ENCODE peak calls at places on chromosome 7, in nine cellular contexts. Y is MM.1S, A is spleen, I is foreskin keratinocyte, X is AG04450, N is Peyer's patch, O is neural progenitor cell, L is heart right ventricle, U is adrenal gland. Q is an unnamed sample.
A peak's percentile ranks its signal among the peaks of the same experiment; 100 is the strongest.

GRCh38 chr7:108308276-108308675 is 148.0 kb downstream of the NRCAM start:
- DNase-seq in Y (no peak), A (no peak), I (no peak), X (no peak), N (no peak), O (no peak), L (no peak), U (no peak), Q (no peak)

GRCh38 chr7:104621332-104621731 is 292.9 kb downstream of the LHFPL3 start:
- DNase-seq in Y (no peak), A (no peak), I (no peak), X (no peak), N (no peak), O (no peak), L (no peak), U (no peak), Q (no peak)

GRCh38 chr7:6589829-6590644 is at the start of gene INTS15:
- DNase-seq in Y (peak; percentile 86), A (peak; percentile 96), I (peak; percentile 52), X (peak; percentile 39), N (peak; percentile 88), O (peak; percentile 94), L (peak; percentile 78), U (peak; percentile 84), Q (no peak)

GRCh38 chr7:157268540-157268939 is 68.3 kb upstream of the DNAJB6 start:
- DNase-seq in Y (no peak), A (no peak), I (no peak), X (no peak), N (no peak), O (no peak), L (no peak), U (no peak), Q (no peak)

GRCh38 chr7:73341877-73342276 is 13.9 kb downstream of the FKBP6 start:
- DNase-seq in Y (no peak), A (peak; percentile 11), I (peak; percentile 49), X (peak; percentile 68), N (no peak), O (no peak), L (no peak), U (no peak), Q (no peak)

GRCh38 chr7:158401295-158401694 is 186.3 kb downstream of the PTPRN2 start:
- DNase-seq in Y (no peak), A (peak; percentile 55), I (no peak), X (no peak), N (no peak), O (no peak), L (no peak), U (no peak), Q (no peak)

GRCh38 chr7:134693256-134693655 is 46.6 kb downstream of the BPGM start:
- DNase-seq in Y (no peak), A (no peak), I (peak; percentile 93), X (peak; percentile 71), N (no peak), O (no peak), L (no peak), U (no peak), Q (peak; percentile 84)

GRCh38 chr7:82050134-82050533 is 280.3 kb upstream of the HGF start:
- DNase-seq in Y (no peak), A (no peak), I (peak; percentile 81), X (peak; percentile 55), N (no peak), O (no peak), L (no peak), U (no peak), Q (no peak)

GRCh38 chr7:43669286-43670081 is 59.8 kb downstream of the COA1 start:
- DNase-seq in Y (no peak), A (no peak), I (no peak), X (no peak), N (no peak), O (no peak), L (no peak), U (no peak), Q (no peak)

GRCh38 chr7:138954545-138955475 is 26.4 kb downstream of the KIAA1549 start:
- DNase-seq in Y (no peak), A (no peak), I (no peak), X (no peak), N (no peak), O (peak; percentile 48), L (no peak), U (no peak), Q (no peak)

GRCh38 chr7:50416509-50417299 is 33.4 kb downstream of the FIGNL1 start:
- DNase-seq in Y (peak; percentile 47), A (peak; percentile 69), I (no peak), X (no peak), N (no peak), O (no peak), L (no peak), U (no peak), Q (no peak)

GRCh38 chr7:87146740-87147386 is 5.4 kb upstream of the DMTF1 start:
- DNase-seq in Y (no peak), A (peak; percentile 78), I (no peak), X (no peak), N (no peak), O (no peak), L (no peak), U (no peak), Q (no peak)

GRCh38 chr7:83347836-83348482 is 185.3 kb upstream of the PCLO start:
- DNase-seq in Y (no peak), A (no peak), I (peak; percentile 66), X (peak; percentile 4), N (peak; percentile 34), O (no peak), L (no peak), U (no peak), Q (no peak)

GRCh38 chr7:17632401-17632800 is 307.9 kb downstream of the SNX13 start:
- DNase-seq in Y (no peak), A (no peak), I (no peak), X (no peak), N (no peak), O (no peak), L (no peak), U (no peak), Q (no peak)

GRCh38 chr7:105154084-105154483 is 140.1 kb downstream of the KMT2E start:
- DNase-seq in Y (no peak), A (no peak), I (no peak), X (no peak), N (no peak), O (no peak), L (no peak), U (no peak), Q (no peak)

GRCh38 chr7:34064511-34065158 is 159.3 kb downstream of the BMPER start:
- DNase-seq in Y (no peak), A (no peak), I (no peak), X (no peak), N (no peak), O (no peak), L (no peak), U (no peak), Q (no peak)

GRCh38 chr7:93861325-93861949 is 29.1 kb downstream of the TFPI2 start:
- DNase-seq in Y (no peak), A (no peak), I (no peak), X (no peak), N (no peak), O (no peak), L (no peak), U (no peak), Q (no peak)

GRCh38 chr7:75711634-75712494 is 26.9 kb downstream of the HIP1 start:
- DNase-seq in Y (peak; percentile 21), A (peak; percentile 57), I (no peak), X (no peak), N (no peak), O (no peak), L (no peak), U (no peak), Q (no peak)

GRCh38 chr7:24778543-24779282 is 21.4 kb upstream of the GSDME start:
- DNase-seq in Y (no peak), A (no peak), I (no peak), X (no peak), N (no peak), O (no peak), L (no peak), U (peak; percentile 63), Q (no peak)

GRCh38 chr7:101308245-101309085 is 13.1 kb downstream of the IFT22 start:
- DNase-seq in Y (peak; percentile 39), A (no peak), I (peak; percentile 74), X (no peak), N (peak; percentile 81), O (peak; percentile 74), L (no peak), U (no peak), Q (no peak)

GRCh38 chr7:103983201-103983977 is 6.1 kb downstream of the RELN start:
- DNase-seq in Y (no peak), A (no peak), I (no peak), X (no peak), N (no peak), O (no peak), L (no peak), U (no peak), Q (no peak)

GRCh38 chr7:151660141-151660540 is 140.4 kb upstream of the RHEB start:
- DNase-seq in Y (no peak), A (no peak), I (no peak), X (no peak), N (no peak), O (no peak), L (no peak), U (no peak), Q (no peak)

GRCh38 chr7:71925663-71926062 is 486.5 kb downstream of the CALN1 start:
- DNase-seq in Y (peak; percentile 24), A (no peak), I (no peak), X (no peak), N (no peak), O (peak; percentile 62), L (no peak), U (no peak), Q (no peak)
- TF ChIP-seq CTCF in Y (peak; percentile 22), A (no peak), I (peak; percentile 41), X (no peak), N (no peak), O (peak; percentile 64), L (no peak), U (no peak), Q (no peak)

DNA sequence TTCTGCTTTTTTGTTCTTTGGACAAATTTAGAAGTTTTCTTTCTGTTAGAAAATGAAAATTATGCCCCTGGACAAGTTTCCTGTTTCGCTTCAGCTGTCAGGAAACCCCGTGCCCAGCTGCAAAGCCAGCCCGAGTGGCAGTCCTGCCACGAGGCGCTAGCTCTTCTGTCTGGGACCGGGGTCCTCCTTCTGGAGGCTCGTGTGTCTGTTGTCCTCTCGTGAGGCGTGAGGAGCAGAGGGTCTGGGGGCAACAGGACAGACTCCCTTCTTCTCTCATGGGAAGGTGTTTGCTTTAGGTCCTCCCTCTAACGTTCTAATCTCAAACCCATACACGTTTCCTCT is 184.4 kb upstream of the SHH start:
- DNase-seq in Y (no peak), A (no peak), I (no peak), X (no peak), N (peak; percentile 15), O (no peak), L (no peak), U (peak; percentile 18), Q (no peak)
- H3K27me3 ChIP-seq in Y (peaks cover 77% of the 10 kb centered on the region), A (peaks cover 6% of the 10 kb centered on the region), I (peaks cover 10% of the 10 kb centered on the region), X (no peaks in the 10 kb centered on the region), N (no peaks in the 10 kb centered on the region), O (no peaks in the 10 kb centered on the region), L (peaks cover 23% of the 10 kb centered on the region), U (no peaks in the 10 kb centered on the region), Q (no peaks in the 10 kb centered on the region)

GRCh38 chr7:37218956-37219355 is 229.7 kb downstream of the ELMO1 start:
- DNase-seq in Y (no peak), A (no peak), I (no peak), X (no peak), N (no peak), O (peak; percentile 22), L (no peak), U (no peak), Q (no peak)
- H3K27ac ChIP-seq in Y (no peak overlapping the region), A (no peak overlapping the region), I (no peak overlapping the region), X (no peak overlapping the region), N (no peak overlapping the region), O (no peak overlapping the region), L (peak overlapping the region; percentile 54), U (no peak overlapping the region), Q (no peak overlapping the region)

GRCh38 chr7:22295402-22296264 is 61.3 kb downstream of the RAPGEF5 start:
- DNase-seq in Y (no peak), A (no peak), I (no peak), X (no peak), N (no peak), O (peak; percentile 34), L (no peak), U (no peak), Q (no peak)
- TF ChIP-seq CTCF in Y (no peak), A (no peak), I (peak; percentile 43), X (peak; percentile 30), N (no peak), O (peak; percentile 48), L (peak; percentile 30), U (no peak), Q (no peak)